ENCODE peak calls at places on chromosome 16, in seven cellular contexts. S is uterus; P is thoracic aorta; R is CD8-positive, alpha-beta memory T cell; F is adipocyte; Y is CD8-positive, alpha-beta T cell; C is lung. G is an unnamed sample.

GRCh38 chr16:67882374-67883145 is 2.1 kb upstream of the NRN1L start:
- DNase-seq in P (no peak), S (no peak), C (no peak), Y (no peak), F (no peak), R (no peak), G (peak; percentile 78)

GRCh38 chr16:29688172-29688571 is 9.2 kb downstream of the QPRT start:
- DNase-seq in S (no peak), R (no peak), Y (no peak), F (no peak), C (no peak), P (no peak), G (no peak)

GRCh38 chr16:86662195-86662594 is 83.8 kb downstream of the FOXL1 start:
- DNase-seq in P (no peak), C (no peak), F (peak; percentile 50), Y (no peak), R (no peak), S (no peak), G (no peak)

GRCh38 chr16:84308120-84308519 is 13.4 kb downstream of the WFDC1 start:
- DNase-seq in C (no peak), F (peak; percentile 66), P (no peak), S (peak; percentile 31), Y (no peak), R (no peak), G (peak; percentile 62)

GRCh38 chr16:85390511-85391174 is 222.5 kb upstream of the GSE1 start:
- DNase-seq in F (no peak), P (peak; percentile 72), R (no peak), C (peak; percentile 78), S (peak; percentile 88), Y (no peak), G (peak; percentile 66)

GRCh38 chr16:48609453-48610023 is 442 bp downstream of the N4BP1 start:
- DNase-seq in F (peak; percentile 75), C (peak; percentile 55), P (no peak), Y (peak; percentile 31), R (peak; percentile 30), S (no peak), G (peak; percentile 74)

GRCh38 chr16:71460246-71460645 is 1.8 kb downstream of the ZNF23 start:
- DNase-seq in R (no peak), P (no peak), Y (no peak), C (no peak), F (peak; percentile 85), S (no peak), G (no peak)

GRCh38 chr16:87881327-87882200 is 12.3 kb upstream of the SLC7A5 start:
- DNase-seq in P (no peak), R (no peak), C (no peak), S (no peak), F (no peak), Y (no peak), G (no peak)

GRCh38 chr16:28985206-28985605 is 354 bp downstream of the LAT start:
- DNase-seq in R (no peak), Y (no peak), P (no peak), S (no peak), F (no peak), C (no peak), G (no peak)

GRCh38 chr16:3542601-3543373 is 34.4 kb downstream of the NLRC3 start:
- DNase-seq in S (no peak), Y (no peak), F (no peak), C (no peak), P (no peak), R (no peak), G (no peak)

GRCh38 chr16:7303014-7303676 is 29.5 kb upstream of the RBFOX1 start:
- DNase-seq in P (no peak), S (no peak), C (no peak), F (no peak), R (no peak), Y (no peak), G (no peak)

GRCh38 chr16:68658258-68658973 is 13.3 kb downstream of the CDH3 start:
- DNase-seq in R (no peak), P (no peak), S (peak; percentile 20), Y (no peak), F (peak; percentile 70), C (peak; percentile 51), G (no peak)

GRCh38 chr16:15907863-15908478 is 19.6 kb upstream of the CEP20 start:
- DNase-seq in P (no peak), F (no peak), S (no peak), Y (no peak), R (peak; percentile 4), C (peak; percentile 31), G (no peak)

GRCh38 chr16:23147666-23148065 is 1.6 kb downstream of the USP31 start:
- DNase-seq in C (no peak), Y (no peak), P (no peak), R (no peak), S (no peak), F (no peak), G (no peak)

GRCh38 chr16:28326881-28327610 is 34.7 kb downstream of the SBK1 start:
- DNase-seq in P (no peak), R (peak; percentile 44), S (no peak), C (peak; percentile 57), Y (peak; percentile 63), F (peak; percentile 22), G (no peak)

GRCh38 chr16:69329369-69330285 is 761 bp downstream of the PDF start:
- DNase-seq in S (peak; percentile 17), Y (peak; percentile 30), R (no peak), F (no peak), C (no peak), P (no peak), G (no peak)

GRCh38 chr16:46972429-46972970 is 974 bp downstream of the DNAJA2 start:
- DNase-seq in Y (no peak), S (no peak), P (no peak), R (no peak), F (peak; percentile 53), C (no peak), G (no peak)

GRCh38 chr16:49745434-49745833 is 110.5 kb downstream of the ZNF423 start:
- DNase-seq in F (no peak), C (no peak), S (no peak), R (no peak), Y (no peak), P (no peak), G (no peak)

GRCh38 chr16:19846421-19846820 is 38.2 kb downstream of the GPRC5B start:
- DNase-seq in S (no peak), P (no peak), C (no peak), F (no peak), Y (no peak), R (no peak), G (no peak)

GRCh38 chr16:23509763-23510153 is 536 bp downstream of the GGA2 start:
- DNase-seq in P (no peak), F (peak; percentile 66), S (peak; percentile 26), C (no peak), R (peak; percentile 36), Y (peak; percentile 6), G (peak; percentile 45)

GRCh38 chr16:67855789-67856188 is 8.3 kb upstream of the CENPT start:
- DNase-seq in R (no peak), S (no peak), F (no peak), Y (no peak), C (no peak), P (no peak), G (no peak)

GRCh38 chr16:48597563-48598392 is 12.2 kb downstream of the N4BP1 start:
- DNase-seq in C (no peak), Y (no peak), S (no peak), R (no peak), P (no peak), F (peak; percentile 41), G (no peak)

GRCh38 chr16:86661715-86662114 is 83.4 kb downstream of the FOXL1 start:
- DNase-seq in P (no peak), R (no peak), Y (no peak), C (no peak), S (no peak), F (peak; percentile 58), G (no peak)

GRCh38 chr16:2006317-2006716 is 3.3 kb downstream of the ZNF598 start:
- DNase-seq in S (no peak), R (no peak), C (no peak), P (no peak), F (no peak), Y (no peak), G (no peak)
- H3K4me1 ChIP-seq in S (no peaks in the 10 kb centered on the region), R (peaks cover 42% of the 10 kb centered on the region), C (peaks cover 43% of the 10 kb centered on the region), P (peaks cover 30% of the 10 kb centered on the region), F (peaks cover 55% of the 10 kb centered on the region), Y (peaks cover 60% of the 10 kb centered on the region), G (peaks cover 65% of the 10 kb centered on the region)

GRCh38 chr16:57381791-57382534 is 9.7 kb downstream of the CX3CL1 start:
- DNase-seq in R (no peak), S (no peak), C (no peak), Y (no peak), F (no peak), P (no peak), G (no peak)
- H3K4me1 ChIP-seq in R (no peaks in the 10 kb centered on the region), S (no peaks in the 10 kb centered on the region), C (peaks cover 12% of the 10 kb centered on the region), Y (no peaks in the 10 kb centered on the region), F (peaks cover 15% of the 10 kb centered on the region), P (peaks cover 35% of the 10 kb centered on the region), G (peaks cover 63% of the 10 kb centered on the region)

DNA sequence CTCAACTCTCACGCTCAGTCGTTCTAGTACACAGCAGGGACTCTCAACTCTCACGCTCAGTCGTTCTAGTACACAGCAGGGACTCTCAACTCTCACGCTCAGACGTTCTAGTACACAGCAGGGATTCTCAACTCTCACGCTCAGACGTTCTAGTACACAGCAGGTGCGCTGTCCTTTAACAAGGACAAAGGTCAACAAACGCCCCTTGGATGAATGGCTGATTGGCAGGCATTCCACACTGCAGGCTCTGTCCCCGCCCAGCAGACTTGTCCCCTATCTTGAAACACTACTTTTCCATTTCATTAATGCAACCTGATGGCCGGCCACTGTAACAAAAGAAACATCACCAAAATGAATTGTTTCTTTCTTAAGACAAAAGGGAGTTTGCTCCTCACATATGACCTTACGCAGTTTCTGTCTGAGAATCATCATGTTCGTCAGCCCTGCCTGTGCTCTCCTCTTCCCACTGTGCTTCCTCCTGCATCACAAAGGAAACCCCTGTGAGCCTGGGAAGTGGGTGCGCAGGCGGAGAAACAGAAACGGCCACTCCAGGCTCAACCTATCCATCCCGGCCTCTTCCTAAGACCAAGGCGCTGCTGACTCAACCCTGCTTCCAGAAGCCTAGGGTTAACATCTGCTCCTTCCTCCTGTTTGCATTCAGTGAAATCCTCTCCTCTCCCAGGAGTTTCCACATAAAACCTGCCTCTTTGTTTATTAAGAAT is 59.8 kb downstream of the ANKRD11 start:
- DNase-seq in P (no peak), F (no peak), S (no peak), C (no peak), R (no peak), Y (no peak), G (no peak)
- H3K4me1 ChIP-seq in P (peaks cover 11% of the 10 kb centered on the region), F (peaks cover 19% of the 10 kb centered on the region), S (peaks cover 5% of the 10 kb centered on the region), C (peaks cover 32% of the 10 kb centered on the region), R (peaks cover 72% of the 10 kb centered on the region), Y (peaks cover 71% of the 10 kb centered on the region), G (peaks cover 47% of the 10 kb centered on the region)

DNA sequence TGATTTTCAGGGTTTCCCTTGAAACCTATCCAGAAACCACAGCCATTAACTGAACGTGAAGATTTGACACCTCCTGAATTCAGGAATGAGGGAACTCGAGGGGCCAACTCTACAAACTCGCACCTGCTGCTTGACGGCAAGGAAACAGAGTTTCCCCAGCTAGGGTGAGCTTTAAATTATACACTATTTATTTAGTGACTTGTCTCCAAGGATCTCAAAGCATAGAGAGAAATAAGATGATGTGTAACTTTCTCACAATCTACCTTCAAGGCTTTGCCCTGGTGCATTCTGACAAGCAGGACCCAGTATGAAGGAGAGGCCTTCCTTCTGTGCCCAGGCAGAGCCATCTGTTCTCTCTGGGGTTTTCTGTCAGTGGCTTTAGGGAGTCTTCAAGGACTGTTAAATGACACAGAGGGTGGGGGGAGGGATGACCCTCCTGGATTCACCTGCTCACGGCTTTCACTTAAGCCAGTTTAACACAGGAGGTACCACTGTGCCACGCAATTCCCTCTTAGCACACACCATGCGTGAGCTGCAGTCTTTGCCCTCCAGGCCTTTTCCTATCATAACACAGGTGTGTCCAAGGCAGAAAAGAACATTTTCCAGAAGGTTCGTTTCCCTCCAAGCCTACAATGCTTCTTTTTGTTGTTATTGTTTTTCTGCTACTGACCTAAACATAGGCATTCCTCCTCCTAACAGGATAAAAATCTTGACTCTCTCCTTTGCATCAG is 1.3 kb downstream of the ZFHX3 start:
- DNase-seq in F (no peak), R (no peak), Y (no peak), S (no peak), C (no peak), P (no peak), G (no peak)
- H3K4me1 ChIP-seq in F (peaks cover 50% of the 10 kb centered on the region), R (no peaks in the 10 kb centered on the region), Y (no peaks in the 10 kb centered on the region), S (peaks cover 6% of the 10 kb centered on the region), C (peaks cover 7% of the 10 kb centered on the region), P (peaks cover 69% of the 10 kb centered on the region), G (peaks cover 70% of the 10 kb centered on the region)